ENCODE peak calls at places on chromosome 10, in ten cellular contexts. One of them, this sample, is unnamed.

GRCh38 chr10:79298403-79299244 is 48.6 kb upstream of the PPIF start:
- DNase-seq in astrocyte of the spinal cord: peak; percentile 97
- DNase-seq in esophagus squamous epithelium: no peak
- DNase-seq in ovary: no peak
- DNase-seq in lower lobe of right lung: no peak
- DNase-seq in H1: no peak
- DNase-seq in adrenal gland: peak; percentile 93
- DNase-seq in HCT116: peak; percentile 53
- DNase-seq in left lung: peak; percentile 89
- DNase-seq in tibial nerve: peak; percentile 36
- DNase-seq in this sample: peak; percentile 87

GRCh38 chr10:79416578-79417255 is 28.7 kb downstream of the ZCCHC24 start:
- DNase-seq in left lung: peak; percentile 19
- DNase-seq in tibial nerve: no peak
- DNase-seq in adrenal gland: no peak
- DNase-seq in ovary: peak; percentile 18
- DNase-seq in astrocyte of the spinal cord: no peak
- DNase-seq in HCT116: no peak
- DNase-seq in lower lobe of right lung: peak; percentile 24
- DNase-seq in esophagus squamous epithelium: no peak
- DNase-seq in H1: no peak
- DNase-seq in this sample: no peak

GRCh38 chr10:119401671-119402395 is 140.7 kb downstream of the RGS10 start:
- DNase-seq in astrocyte of the spinal cord: peak; percentile 92
- DNase-seq in lower lobe of right lung: peak; percentile 43
- DNase-seq in adrenal gland: peak; percentile 46
- DNase-seq in tibial nerve: peak; percentile 82
- DNase-seq in H1: no peak
- DNase-seq in left lung: peak; percentile 47
- DNase-seq in ovary: peak; percentile 74
- DNase-seq in esophagus squamous epithelium: no peak
- DNase-seq in HCT116: peak; percentile 53
- DNase-seq in this sample: peak; percentile 100

GRCh38 chr10:88042162-88043100 is 179.0 kb downstream of the PTEN start:
- DNase-seq in tibial nerve: peak; percentile 47
- DNase-seq in left lung: no peak
- DNase-seq in astrocyte of the spinal cord: peak; percentile 31
- DNase-seq in esophagus squamous epithelium: no peak
- DNase-seq in adrenal gland: peak; percentile 27
- DNase-seq in HCT116: no peak
- DNase-seq in lower lobe of right lung: peak; percentile 52
- DNase-seq in ovary: no peak
- DNase-seq in H1: no peak
- DNase-seq in this sample: peak; percentile 95

GRCh38 chr10:44471410-44471809 is 86.5 kb upstream of the CXCL12 start:
- DNase-seq in H1: no peak
- DNase-seq in ovary: no peak
- DNase-seq in astrocyte of the spinal cord: no peak
- DNase-seq in HCT116: no peak
- DNase-seq in lower lobe of right lung: no peak
- DNase-seq in esophagus squamous epithelium: no peak
- DNase-seq in tibial nerve: no peak
- DNase-seq in left lung: no peak
- DNase-seq in adrenal gland: peak; percentile 75
- DNase-seq in this sample: no peak

GRCh38 chr10:17527530-17528146 is 73.2 kb upstream of the ST8SIA6 start:
- DNase-seq in tibial nerve: no peak
- DNase-seq in lower lobe of right lung: no peak
- DNase-seq in esophagus squamous epithelium: no peak
- DNase-seq in HCT116: no peak
- DNase-seq in ovary: no peak
- DNase-seq in adrenal gland: no peak
- DNase-seq in astrocyte of the spinal cord: peak; percentile 91
- DNase-seq in H1: no peak
- DNase-seq in left lung: no peak
- DNase-seq in this sample: peak; percentile 82

GRCh38 chr10:1188556-1189135 is 132.5 kb downstream of the WDR37 start:
- DNase-seq in astrocyte of the spinal cord: no peak
- DNase-seq in tibial nerve: peak; percentile 22
- DNase-seq in ovary: no peak
- DNase-seq in HCT116: no peak
- DNase-seq in left lung: no peak
- DNase-seq in H1: no peak
- DNase-seq in adrenal gland: no peak
- DNase-seq in esophagus squamous epithelium: no peak
- DNase-seq in lower lobe of right lung: peak; percentile 23
- DNase-seq in this sample: no peak

GRCh38 chr10:80070068-80070467 is 8.4 kb upstream of the TMEM254 start:
- DNase-seq in astrocyte of the spinal cord: no peak
- DNase-seq in esophagus squamous epithelium: no peak
- DNase-seq in ovary: no peak
- DNase-seq in H1: peak; percentile 52
- DNase-seq in HCT116: no peak
- DNase-seq in adrenal gland: no peak
- DNase-seq in left lung: no peak
- DNase-seq in tibial nerve: no peak
- DNase-seq in lower lobe of right lung: no peak
- DNase-seq in this sample: no peak

GRCh38 chr10:21087476-21087875 is 190.4 kb upstream of the NEBL start:
- DNase-seq in left lung: no peak
- DNase-seq in astrocyte of the spinal cord: no peak
- DNase-seq in esophagus squamous epithelium: no peak
- DNase-seq in H1: no peak
- DNase-seq in tibial nerve: no peak
- DNase-seq in HCT116: no peak
- DNase-seq in lower lobe of right lung: no peak
- DNase-seq in adrenal gland: no peak
- DNase-seq in ovary: no peak
- DNase-seq in this sample: no peak

GRCh38 chr10:21084700-21085099 is 187.6 kb upstream of the NEBL start:
- DNase-seq in adrenal gland: no peak
- DNase-seq in left lung: no peak
- DNase-seq in astrocyte of the spinal cord: no peak
- DNase-seq in tibial nerve: no peak
- DNase-seq in ovary: no peak
- DNase-seq in lower lobe of right lung: no peak
- DNase-seq in esophagus squamous epithelium: no peak
- DNase-seq in H1: no peak
- DNase-seq in HCT116: no peak
- DNase-seq in this sample: no peak

GRCh38 chr10:21082206-21082605 is 185.1 kb upstream of the NEBL start:
- DNase-seq in adrenal gland: no peak
- DNase-seq in ovary: no peak
- DNase-seq in tibial nerve: no peak
- DNase-seq in lower lobe of right lung: no peak
- DNase-seq in astrocyte of the spinal cord: no peak
- DNase-seq in left lung: no peak
- DNase-seq in esophagus squamous epithelium: no peak
- DNase-seq in HCT116: no peak
- DNase-seq in H1: no peak
- DNase-seq in this sample: no peak

GRCh38 chr10:21080246-21080645 is 183.1 kb upstream of the NEBL start:
- DNase-seq in left lung: no peak
- DNase-seq in H1: no peak
- DNase-seq in astrocyte of the spinal cord: no peak
- DNase-seq in adrenal gland: no peak
- DNase-seq in lower lobe of right lung: no peak
- DNase-seq in ovary: no peak
- DNase-seq in HCT116: no peak
- DNase-seq in tibial nerve: no peak
- DNase-seq in esophagus squamous epithelium: no peak
- DNase-seq in this sample: no peak

GRCh38 chr10:21083861-21084260 is 186.8 kb upstream of the NEBL start:
- DNase-seq in adrenal gland: no peak
- DNase-seq in left lung: no peak
- DNase-seq in lower lobe of right lung: no peak
- DNase-seq in ovary: no peak
- DNase-seq in HCT116: no peak
- DNase-seq in tibial nerve: no peak
- DNase-seq in esophagus squamous epithelium: no peak
- DNase-seq in astrocyte of the spinal cord: no peak
- DNase-seq in H1: no peak
- DNase-seq in this sample: no peak
- TF ChIP-seq CTCF in adrenal gland: no peak
- TF ChIP-seq CTCF in left lung: no peak
- TF ChIP-seq CTCF in lower lobe of right lung: no peak
- TF ChIP-seq CTCF in ovary: no peak
- TF ChIP-seq CTCF in HCT116: no peak
- TF ChIP-seq CTCF in tibial nerve: no peak
- TF ChIP-seq CTCF in esophagus squamous epithelium: no peak
- TF ChIP-seq CTCF in astrocyte of the spinal cord: no peak
- TF ChIP-seq CTCF in H1: no peak
- TF ChIP-seq CTCF in this sample: no peak

GRCh38 chr10:75040576-75040975 is 70.9 kb upstream of the SAMD8 start:
- DNase-seq in H1: no peak
- DNase-seq in HCT116: no peak
- DNase-seq in esophagus squamous epithelium: no peak
- DNase-seq in lower lobe of right lung: no peak
- DNase-seq in ovary: no peak
- DNase-seq in adrenal gland: no peak
- DNase-seq in left lung: no peak
- DNase-seq in tibial nerve: no peak
- DNase-seq in astrocyte of the spinal cord: no peak
- DNase-seq in this sample: no peak

GRCh38 chr10:75038335-75038734 is 73.1 kb upstream of the SAMD8 start:
- DNase-seq in esophagus squamous epithelium: no peak
- DNase-seq in adrenal gland: peak; percentile 75
- DNase-seq in lower lobe of right lung: no peak
- DNase-seq in ovary: peak; percentile 75
- DNase-seq in HCT116: no peak
- DNase-seq in tibial nerve: no peak
- DNase-seq in H1: no peak
- DNase-seq in left lung: no peak
- DNase-seq in astrocyte of the spinal cord: peak; percentile 52
- DNase-seq in this sample: peak; percentile 56

GRCh38 chr10:75048669-75049098 is 62.8 kb upstream of the SAMD8 start:
- DNase-seq in lower lobe of right lung: no peak
- DNase-seq in astrocyte of the spinal cord: no peak
- DNase-seq in adrenal gland: no peak
- DNase-seq in H1: no peak
- DNase-seq in esophagus squamous epithelium: no peak
- DNase-seq in HCT116: no peak
- DNase-seq in tibial nerve: peak; percentile 33
- DNase-seq in left lung: no peak
- DNase-seq in ovary: no peak
- DNase-seq in this sample: peak; percentile 70

GRCh38 chr10:75042292-75042974 is 69.0 kb upstream of the SAMD8 start:
- DNase-seq in tibial nerve: no peak
- DNase-seq in adrenal gland: peak; percentile 21
- DNase-seq in left lung: no peak
- DNase-seq in HCT116: no peak
- DNase-seq in H1: no peak
- DNase-seq in ovary: no peak
- DNase-seq in esophagus squamous epithelium: no peak
- DNase-seq in astrocyte of the spinal cord: peak; percentile 78
- DNase-seq in lower lobe of right lung: no peak
- DNase-seq in this sample: peak; percentile 81

DNA sequence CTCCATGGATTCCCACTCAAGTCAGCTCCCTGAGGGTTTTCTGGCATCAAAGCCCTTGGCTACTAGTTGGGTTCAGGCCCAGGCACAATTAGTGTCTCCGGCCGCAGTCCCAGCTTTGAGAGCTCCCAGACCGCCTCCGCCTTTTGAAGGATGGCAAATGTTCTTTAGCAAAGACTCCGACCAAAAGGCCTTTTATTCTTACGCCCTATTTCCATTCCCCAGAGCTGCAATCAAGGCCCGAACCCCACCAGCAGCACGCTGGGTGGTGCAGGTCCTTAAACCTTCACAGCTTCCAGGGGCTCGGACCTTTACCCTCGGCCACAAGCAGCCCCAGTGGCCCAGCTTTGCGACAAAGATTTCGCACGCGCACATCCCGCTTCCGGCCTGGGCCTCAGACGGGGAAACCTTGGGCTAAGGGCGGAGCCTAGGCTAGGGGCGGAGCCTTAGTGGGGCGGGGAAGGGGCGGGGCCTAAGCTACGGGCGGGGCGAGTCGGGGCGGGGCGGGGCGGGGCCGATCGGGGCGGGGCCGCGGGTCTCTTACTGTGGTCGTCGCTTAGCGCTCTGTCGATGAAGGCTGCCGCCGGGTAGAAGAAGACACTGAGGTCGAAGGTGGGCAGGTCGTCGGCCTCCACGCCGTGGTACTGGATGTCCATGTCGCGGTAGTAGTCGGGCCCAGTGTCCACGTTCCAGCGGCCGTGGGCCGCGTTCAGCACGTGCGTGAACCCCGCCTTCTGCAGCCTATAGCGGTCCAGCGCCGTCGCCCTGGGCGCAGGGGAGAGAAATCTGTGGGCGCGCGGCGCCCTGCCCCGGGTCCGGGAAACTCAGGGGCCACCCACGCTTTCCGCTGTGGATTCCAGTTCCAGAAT is 68.0 kb upstream of the SAMD8 start:
- DNase-seq in H1: no peak
- DNase-seq in astrocyte of the spinal cord: no peak
- DNase-seq in left lung: peak; percentile 84
- DNase-seq in adrenal gland: no peak
- DNase-seq in HCT116: no peak
- DNase-seq in esophagus squamous epithelium: no peak
- DNase-seq in ovary: no peak
- DNase-seq in tibial nerve: no peak
- DNase-seq in lower lobe of right lung: no peak
- DNase-seq in this sample: no peak
- H3K4me3 ChIP-seq in H1: no peak overlapping the region
- H3K4me3 ChIP-seq in astrocyte of the spinal cord: no peak overlapping the region
- H3K4me3 ChIP-seq in left lung: no peak overlapping the region
- H3K4me3 ChIP-seq in adrenal gland: peak overlapping the region; percentile 19
- H3K4me3 ChIP-seq in HCT116: no peak overlapping the region
- H3K4me3 ChIP-seq in esophagus squamous epithelium: no peak overlapping the region
- H3K4me3 ChIP-seq in ovary: no peak overlapping the region
- H3K4me3 ChIP-seq in tibial nerve: no peak overlapping the region
- H3K4me3 ChIP-seq in lower lobe of right lung: no peak overlapping the region
- H3K4me3 ChIP-seq in this sample: no peak overlapping the region

DNA sequence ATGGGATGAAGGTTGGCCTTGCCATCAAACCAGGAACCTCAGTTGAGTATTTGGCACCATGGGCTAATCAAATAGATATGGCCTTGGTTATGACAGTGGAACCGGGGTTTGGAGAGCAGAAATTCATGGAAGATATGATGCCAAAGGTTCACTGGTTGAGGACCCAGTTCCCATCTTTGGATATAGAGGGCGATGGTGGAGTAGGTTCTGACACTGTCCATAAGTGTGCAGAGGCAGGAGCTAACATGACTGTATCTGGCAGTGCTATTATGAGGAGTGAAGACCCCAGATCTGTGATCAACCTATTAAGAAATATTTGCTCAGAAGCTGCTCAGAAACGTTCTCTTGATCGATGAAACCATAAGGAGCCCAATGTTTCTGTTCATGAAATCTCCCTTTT is 641 bp downstream of the RPEL1 start:
- DNase-seq in adrenal gland: no peak
- DNase-seq in tibial nerve: no peak
- DNase-seq in ovary: no peak
- DNase-seq in lower lobe of right lung: no peak
- DNase-seq in astrocyte of the spinal cord: no peak
- DNase-seq in H1: no peak
- DNase-seq in left lung: no peak
- DNase-seq in HCT116: no peak
- DNase-seq in esophagus squamous epithelium: no peak
- DNase-seq in this sample: no peak
- TF ChIP-seq CTCF in adrenal gland: no peak
- TF ChIP-seq CTCF in tibial nerve: no peak
- TF ChIP-seq CTCF in ovary: no peak
- TF ChIP-seq CTCF in lower lobe of right lung: no peak
- TF ChIP-seq CTCF in astrocyte of the spinal cord: peak; percentile 15
- TF ChIP-seq CTCF in H1: no peak
- TF ChIP-seq CTCF in left lung: no peak
- TF ChIP-seq CTCF in HCT116: peak; percentile 47
- TF ChIP-seq CTCF in esophagus squamous epithelium: no peak
- TF ChIP-seq CTCF in this sample: peak; percentile 31

DNA sequence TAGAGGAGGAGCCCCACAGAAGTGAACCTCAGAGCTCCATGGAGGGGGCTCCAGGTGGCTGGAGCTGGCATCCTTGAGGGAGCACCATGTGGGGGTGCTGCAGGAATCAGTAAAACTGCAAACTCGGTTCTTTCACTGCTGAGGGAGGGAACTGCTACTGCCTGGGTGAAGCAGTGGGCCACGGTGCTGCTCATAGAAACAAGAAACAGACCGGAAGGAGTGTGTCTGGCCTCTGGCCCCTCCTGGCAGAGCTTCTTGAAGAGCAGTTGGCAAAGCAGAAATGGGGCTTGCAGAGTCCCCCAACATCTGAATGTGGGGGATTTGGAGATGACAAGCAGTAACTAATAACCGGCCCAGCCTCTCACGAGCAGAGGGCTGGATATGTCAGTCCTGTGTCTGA is 23.8 kb downstream of the TACC2 start:
- DNase-seq in H1: no peak
- DNase-seq in left lung: no peak
- DNase-seq in lower lobe of right lung: no peak
- DNase-seq in ovary: no peak
- DNase-seq in astrocyte of the spinal cord: no peak
- DNase-seq in esophagus squamous epithelium: no peak
- DNase-seq in tibial nerve: no peak
- DNase-seq in HCT116: no peak
- DNase-seq in adrenal gland: no peak
- DNase-seq in this sample: no peak
- H3K4me3 ChIP-seq in H1: no peak overlapping the region
- H3K4me3 ChIP-seq in left lung: no peak overlapping the region
- H3K4me3 ChIP-seq in lower lobe of right lung: no peak overlapping the region
- H3K4me3 ChIP-seq in ovary: no peak overlapping the region
- H3K4me3 ChIP-seq in astrocyte of the spinal cord: no peak overlapping the region
- H3K4me3 ChIP-seq in esophagus squamous epithelium: no peak overlapping the region
- H3K4me3 ChIP-seq in tibial nerve: no peak overlapping the region
- H3K4me3 ChIP-seq in HCT116: no peak overlapping the region
- H3K4me3 ChIP-seq in adrenal gland: no peak overlapping the region
- H3K4me3 ChIP-seq in this sample: no peak overlapping the region

This sample was measured in fibroblast of villous mesenchyme.